ENCODE peak calls at places on chromosomes 11 and 22, in ten cellular contexts. U is HL-60, D is GM23338, J is spleen, W is transverse colon, F is stomach, N is GM12878, B is prostate gland, K is sigmoid colon, M is Panc1. E is an unnamed sample.

GRCh38 chr11:78239781-78240180 is 51.1 kb downstream of the USP35 start:
- DNase-seq in U (no peak), M (no peak), K (no peak), D (no peak), J (no peak), F (no peak), W (no peak), B (no peak), N (no peak), E (no peak)

GRCh38 chr11:79179087-79179486 is 261.7 kb downstream of the TENM4 start:
- DNase-seq in D (no peak), N (no peak), U (no peak), J (no peak), M (no peak), B (no peak), F (no peak), K (no peak), W (no peak), E (no peak)

GRCh38 chr11:37916331-37916730 is 1318.3 kb upstream of the RAG2 start:
- DNase-seq in W (no peak), J (no peak), U (no peak), F (no peak), B (no peak), N (no peak), M (no peak), D (no peak), K (no peak), E (no peak)

GRCh38 chr11:28834877-28835276 is 726.7 kb downstream of the METTL15 start:
- DNase-seq in N (no peak), U (no peak), W (no peak), B (no peak), M (no peak), J (no peak), D (peak), K (no peak), F (no peak), E (no peak)

GRCh38 chr11:116193321-116194114 is 579.3 kb downstream of the BUD13 start:
- DNase-seq in J (no peak), D (peak), F (peak), M (no peak), U (no peak), B (peak), K (peak), W (peak), N (no peak), E (no peak)

GRCh38 chr11:19201737-19202605 is at the start of gene CSRP3:
- DNase-seq in W (no peak), F (no peak), N (no peak), B (no peak), D (no peak), J (no peak), K (no peak), M (no peak), U (no peak), E (no peak)

GRCh38 chr11:134915212-134915611 is 503.2 kb upstream of the B3GAT1 start:
- DNase-seq in B (no peak), F (no peak), J (no peak), W (no peak), U (no peak), N (no peak), D (no peak), K (peak), M (no peak), E (no peak)

GRCh38 chr11:102592634-102593581 is 32.2 kb downstream of the MMP20 start:
- DNase-seq in M (no peak), N (no peak), K (no peak), U (no peak), J (no peak), W (no peak), B (no peak), D (peak), F (no peak), E (no peak)

GRCh38 chr11:131664811-131665210 is 294.4 kb downstream of the NTM start:
- DNase-seq in K (peak), J (no peak), M (no peak), B (no peak), F (peak), D (no peak), N (no peak), W (no peak), U (no peak), E (peak)

GRCh38 chr11:124738713-124739478 is 846 bp upstream of the NRGN start:
- DNase-seq in K (no peak), J (peak), W (no peak), M (no peak), N (no peak), D (no peak), U (no peak), B (no peak), F (no peak), E (no peak)

GRCh38 chr11:103464420-103464819 is 355.2 kb downstream of the DYNC2H1 start:
- DNase-seq in N (no peak), J (no peak), F (no peak), D (no peak), M (no peak), U (no peak), W (no peak), B (no peak), K (no peak), E (no peak)

GRCh38 chr11:113373981-113374560 is 13.5 kb upstream of the ANKK1 start:
- DNase-seq in M (no peak), U (no peak), B (no peak), J (no peak), K (no peak), N (no peak), D (no peak), W (no peak), F (no peak), E (no peak)

GRCh38 chr22:46763051-46763705 is 728 bp downstream of the TBC1D22A start:
- DNase-seq in N (no peak), U (no peak), W (peak), M (no peak), B (no peak), D (peak), J (peak), F (no peak), K (peak), E (no peak)

GRCh38 chr22:49087716-49088660 is 739.7 kb downstream of the BRD1 start:
- DNase-seq in F (no peak), J (peak), W (no peak), M (no peak), N (no peak), K (peak), B (no peak), U (no peak), D (no peak), E (no peak)

GRCh38 chr11:61918251-61919112 is 1.1 kb upstream of the RAB3IL1 start:
- DNase-seq in M (no peak), W (no peak), K (peak), D (no peak), U (no peak), F (no peak), J (no peak), N (no peak), B (no peak), E (peak)

GRCh38 chr22:36818010-36818642 is 1.3 kb upstream of the PVALB start:
- DNase-seq in K (no peak), J (no peak), D (no peak), U (no peak), F (no peak), M (no peak), N (no peak), B (no peak), W (no peak), E (no peak)

GRCh38 chr11:117457031-117457785 is 129.6 kb downstream of the CEP164 start:
- DNase-seq in B (no peak), N (no peak), F (no peak), W (no peak), J (peak), K (no peak), M (no peak), U (no peak), D (no peak), E (no peak)

GRCh38 chr11:31026315-31026714 is 343.2 kb downstream of the DCDC1 start:
- DNase-seq in W (no peak), B (no peak), M (no peak), N (no peak), J (no peak), D (no peak), U (no peak), F (no peak), K (no peak), E (no peak)

GRCh38 chr11:58177409-58178054 is 11.3 kb upstream of the OR9Q2 start:
- DNase-seq in U (no peak), J (no peak), D (no peak), B (no peak), M (no peak), N (no peak), K (no peak), W (no peak), F (no peak), E (no peak)

GRCh38 chr22:35506259-35506570 is 34.4 kb upstream of the RASD2 start:
- DNase-seq in N (no peak), W (no peak), B (peak), U (no peak), D (no peak), J (no peak), M (no peak), K (no peak), F (no peak), E (no peak)

GRCh38 chr11:34565417-34566208 is 52.0 kb upstream of the ELF5 start:
- DNase-seq in J (no peak), F (no peak), U (no peak), W (no peak), D (peak), K (no peak), N (no peak), B (no peak), M (peak), E (no peak)

GRCh38 chr11:131850507-131850906 is 480.1 kb downstream of the NTM start:
- DNase-seq in U (no peak), J (no peak), N (no peak), W (no peak), B (no peak), M (no peak), K (no peak), F (no peak), D (no peak), E (no peak)

GRCh38 chr11:131137046-131137445 is 220.8 kb upstream of the SNX19 start:
- DNase-seq in U (no peak), B (no peak), M (no peak), W (no peak), D (no peak), K (no peak), N (no peak), J (no peak), F (no peak), E (no peak)

GRCh38 chr22:42905702-42906183 is 48.7 kb upstream of the ARFGAP3 start:
- DNase-seq in F (peak), J (no peak), D (no peak), M (no peak), U (no peak), W (peak), K (no peak), B (peak), N (no peak), E (no peak)

GRCh38 chr11:103681855-103682254 is 354.6 kb upstream of the DDI1 start:
- DNase-seq in J (no peak), N (no peak), W (no peak), F (no peak), D (peak), M (no peak), U (no peak), K (no peak), B (no peak), E (no peak)

GRCh38 chr11:16791494-16791961 is 53.1 kb downstream of the C11orf58 start:
- DNase-seq in W (no peak), D (no peak), K (no peak), J (peak), N (no peak), F (no peak), B (no peak), U (no peak), M (no peak), E (no peak)

GRCh38 chr11:67633758-67634365 is 4.1 kb upstream of the NUDT8 start:
- DNase-seq in D (no peak), N (no peak), K (peak), B (no peak), F (no peak), M (no peak), U (no peak), J (peak), W (no peak), E (peak)

GRCh38 chr11:35418282-35418846 is 994 bp downstream of the SLC1A2 start:
- DNase-seq in K (no peak), F (no peak), D (peak), J (no peak), U (no peak), B (no peak), M (no peak), N (no peak), W (no peak), E (no peak)

GRCh38 chr11:2151500-2152257 is 9.3 kb downstream of the INS start:
- DNase-seq in J (peak), D (peak), B (peak), M (peak), K (peak), W (peak), F (peak), U (peak), N (no peak), E (peak)

GRCh38 chr11:131511794-131512193 is 141.4 kb downstream of the NTM start:
- DNase-seq in J (no peak), W (peak), K (no peak), D (peak), N (no peak), F (peak), U (no peak), B (peak), M (peak), E (no peak)

GRCh38 chr11:32430586-32431357 is 4.6 kb downstream of the WT1 start:
- DNase-seq in J (peak), U (no peak), F (no peak), M (no peak), D (peak), B (no peak), N (no peak), K (no peak), W (no peak), E (no peak)

GRCh38 chr11:8318536-8318935 is 54.9 kb upstream of the LMO1 start:
- DNase-seq in U (no peak), N (no peak), M (no peak), W (no peak), D (peak), J (peak), B (no peak), K (peak), F (no peak), E (no peak)

GRCh38 chr22:24053481-24054226 is 42.5 kb downstream of the CABIN1 start:
- DNase-seq in N (peak), M (no peak), K (no peak), F (no peak), U (peak), B (no peak), W (no peak), J (no peak), D (no peak), E (no peak)

GRCh38 chr11:102485095-102485722 is 32.6 kb upstream of the TMEM123 start:
- DNase-seq in M (no peak), U (no peak), K (no peak), N (no peak), F (no peak), D (no peak), B (no peak), W (no peak), J (no peak), E (no peak)

GRCh38 chr11:128901655-128902514 is 10.7 kb downstream of the KCNJ5 start:
- DNase-seq in F (no peak), U (no peak), J (no peak), D (peak), W (no peak), B (no peak), K (no peak), N (no peak), M (no peak), E (no peak)

GRCh38 chr11:27524155-27524554 is 17.6 kb upstream of the LIN7C start:
- DNase-seq in U (no peak), M (no peak), B (no peak), W (no peak), F (no peak), D (peak), J (no peak), N (no peak), K (no peak), E (no peak)

GRCh38 chr22:17130199-17130598 is 9.0 kb upstream of the TMEM121B start:
- DNase-seq in N (no peak), W (no peak), J (no peak), F (no peak), K (peak), U (no peak), M (no peak), D (no peak), B (no peak), E (no peak)

DNA sequence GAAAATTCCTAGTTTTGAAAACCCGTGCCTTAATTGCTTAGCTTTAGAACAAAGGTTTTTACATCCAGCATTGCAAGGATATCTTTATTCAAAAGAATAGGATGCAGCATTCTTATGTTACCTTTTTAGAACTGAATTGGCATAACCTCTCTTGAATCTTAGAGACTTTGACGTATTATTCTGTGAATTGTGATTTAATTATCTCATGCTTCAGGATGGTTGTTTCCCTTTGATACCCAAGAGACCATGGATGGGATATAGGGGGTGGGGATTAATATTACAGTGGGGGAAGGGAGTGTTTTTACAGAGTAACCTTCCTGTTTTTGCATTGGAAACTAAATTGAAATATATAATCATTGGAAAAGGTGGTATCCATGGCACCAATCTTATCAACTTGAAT is 49.5 kb downstream of the ARHGEF12 start:
- DNase-seq in B (no peak), N (no peak), D (no peak), W (no peak), J (no peak), K (no peak), U (no peak), F (no peak), M (no peak), E (no peak)
- TF ChIP-seq POLR2AphosphoS5 in B (no peak), N (no peak), D (no peak), W (no peak), J (no peak), K (no peak), U (no peak), F (no peak), M (no peak), E (no peak)

GRCh38 chr11:94648789-94649188 is 81.6 kb downstream of the PIWIL4 start:
- DNase-seq in U (no peak), F (no peak), B (no peak), W (no peak), K (no peak), D (no peak), J (no peak), N (no peak), M (no peak), E (no peak)

GRCh38 chr11:94649254-94649653 is 82.1 kb downstream of the PIWIL4 start:
- DNase-seq in D (no peak), U (no peak), K (no peak), B (no peak), M (no peak), W (no peak), F (no peak), N (no peak), J (no peak), E (no peak)

GRCh38 chr11:94652735-94653284 is 85.6 kb downstream of the PIWIL4 start:
- DNase-seq in J (no peak), K (no peak), D (no peak), W (no peak), F (no peak), U (no peak), M (no peak), B (no peak), N (no peak), E (no peak)

GRCh38 chr11:94649925-94650623 is 82.9 kb downstream of the PIWIL4 start:
- DNase-seq in J (no peak), N (no peak), B (no peak), F (no peak), U (no peak), W (no peak), M (no peak), D (peak), K (no peak), E (no peak)

DNA sequence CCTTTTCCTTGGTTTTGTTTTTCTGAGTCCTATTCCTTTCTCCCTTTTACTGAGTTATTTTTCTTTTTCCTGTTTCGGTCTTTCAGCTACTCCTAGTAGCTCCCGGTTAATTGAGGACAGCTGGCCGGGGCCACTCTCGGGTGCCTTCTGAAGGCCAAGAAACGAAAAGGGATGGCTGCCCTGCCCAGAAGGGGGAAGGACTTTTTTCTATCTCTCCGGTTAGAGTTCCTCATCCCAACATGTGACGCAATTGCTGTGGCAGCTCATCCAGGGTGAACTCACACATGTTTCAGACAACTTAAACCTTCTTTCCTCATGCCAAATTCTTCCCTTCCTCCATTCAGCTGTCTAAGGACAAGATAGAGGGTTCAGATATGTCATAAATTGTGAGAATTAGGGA is 83.6 kb downstream of the PIWIL4 start:
- DNase-seq in W (peak), B (no peak), U (peak), F (no peak), M (no peak), K (peak), D (no peak), N (no peak), J (no peak), E (no peak)
- H3K27ac ChIP-seq in W (no peak), B (no peak), U (no peak), F (peak), M (no peak), K (no peak), D (peak), N (no peak), J (peak), E (no peak)

DNA sequence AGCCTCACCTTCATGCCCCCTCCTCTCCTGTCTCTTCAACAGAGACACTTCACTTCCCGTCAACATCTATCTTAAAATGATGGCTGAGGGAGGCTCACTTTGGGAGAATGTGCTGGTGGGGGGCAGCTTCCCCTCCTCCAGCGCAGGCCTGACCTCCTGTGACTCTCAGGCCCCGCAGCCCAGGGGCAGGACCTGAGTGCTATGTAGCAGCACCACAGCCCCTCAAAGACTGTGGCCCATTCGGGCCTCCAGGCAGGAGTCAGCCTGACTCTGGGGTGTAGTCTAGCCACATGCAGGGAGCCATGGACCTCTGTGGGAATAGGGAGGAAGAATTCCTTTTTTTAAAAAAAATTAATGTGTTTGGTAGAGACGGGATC is 43.7 kb downstream of the DKK3 start:
- DNase-seq in M (no peak), B (no peak), D (no peak), K (no peak), J (peak), F (no peak), N (no peak), W (no peak), U (no peak), E (no peak)
- TF ChIP-seq POLR2AphosphoS5 in M (no peak), B (no peak), D (no peak), K (no peak), J (no peak), F (no peak), N (no peak), W (no peak), U (no peak), E (no peak)

DNA sequence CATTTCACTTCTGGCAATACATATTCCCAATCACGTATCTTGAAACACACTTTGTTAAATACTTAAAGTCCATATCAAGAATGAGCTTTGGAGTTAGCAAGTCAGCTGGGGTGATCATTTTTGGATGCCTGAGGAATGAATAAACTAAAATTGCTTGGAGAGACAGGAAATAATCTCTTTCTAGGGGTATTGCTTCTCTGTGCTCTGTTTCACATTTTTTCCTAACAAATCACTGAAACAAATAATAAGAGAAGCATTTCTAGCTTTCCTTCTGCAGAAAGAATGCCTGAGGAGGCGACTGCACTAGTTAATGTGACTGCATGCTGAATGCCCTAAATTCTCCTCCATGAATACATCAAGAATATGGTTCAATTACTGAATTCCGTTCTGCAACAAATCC is 541.4 kb upstream of the CCDC90B start:
- DNase-seq in J (no peak), U (no peak), F (no peak), M (no peak), W (no peak), N (no peak), D (no peak), B (no peak), K (no peak), E (no peak)
- H3K27ac ChIP-seq in J (no peak), U (no peak), F (no peak), M (no peak), W (no peak), N (no peak), D (no peak), B (no peak), K (no peak), E (no peak)

E was measured in suprapubic skin.